ENCODE peak calls at places on chromosome 3, in seven cellular contexts. G is neural crest cell, H is cardiac fibroblast, L is HFFc6, O is MCF 10A, U is fibroblast of lung, B is epithelial cell of esophagus. N is an unnamed sample.

GRCh38 chr3:52070724-52071621 is 14.6 kb upstream of the DUSP7 start:
- DNase-seq in H (no peak), L (no peak), G (no peak), O (no peak), B (no peak), U (no peak), N (no peak)

GRCh38 chr3:126147147-126147931 is 33.0 kb downstream of the ALDH1L1 start:
- DNase-seq in O (no peak), L (no peak), B (no peak), G (peak), H (no peak), U (no peak), N (no peak)

GRCh38 chr3:37660782-37661181 is 200.9 kb upstream of the CTDSPL start:
- DNase-seq in H (no peak), B (peak), L (no peak), U (no peak), O (no peak), G (no peak), N (peak)

GRCh38 chr3:60403866-60404265 is 847.4 kb downstream of the FHIT start:
- DNase-seq in L (no peak), B (no peak), G (no peak), H (no peak), O (no peak), U (peak), N (no peak)

GRCh38 chr3:87318609-87319008 is 42.2 kb upstream of the POU1F1 start:
- DNase-seq in G (no peak), U (no peak), B (no peak), L (no peak), O (no peak), H (peak), N (peak)

GRCh38 chr3:143825513-143825912 is 22.8 kb downstream of the SLC9A9 start:
- DNase-seq in G (no peak), O (no peak), U (no peak), H (no peak), B (no peak), L (no peak), N (no peak)

GRCh38 chr3:182959474-182960350 is 20.6 kb downstream of the DCUN1D1 start:
- DNase-seq in O (no peak), G (peak), H (no peak), U (no peak), B (no peak), L (no peak), N (no peak)

GRCh38 chr3:160677459-160677901 is 520 bp downstream of the ARL14 start:
- DNase-seq in B (peak), H (no peak), G (no peak), O (peak), L (peak), U (no peak), N (peak)

GRCh38 chr3:140736863-140737460 is 59.1 kb downstream of the TRIM42 start:
- DNase-seq in H (peak), G (peak), O (peak), U (peak), L (no peak), B (peak), N (peak)

GRCh38 chr3:56801151-56801596 is 575 bp downstream of the ARHGEF3 start:
- DNase-seq in B (peak), O (peak), H (no peak), G (peak), U (no peak), L (no peak), N (no peak)

GRCh38 chr3:39408493-39409372 is 2.2 kb downstream of the RPSA start:
- DNase-seq in U (no peak), L (no peak), B (no peak), O (peak), H (no peak), G (no peak), N (no peak)

GRCh38 chr3:25812644-25813043 is 22.8 kb downstream of the OXSM start:
- DNase-seq in B (no peak), H (no peak), U (no peak), O (no peak), G (no peak), L (no peak), N (no peak)

GRCh38 chr3:102158080-102158756 is 276.6 kb upstream of the ZPLD1 start:
- DNase-seq in L (peak), H (peak), O (no peak), G (no peak), U (peak), B (peak), N (peak)

GRCh38 chr3:186142556-186142955 is 33.7 kb upstream of the ETV5 start:
- DNase-seq in G (no peak), B (no peak), H (no peak), O (no peak), L (no peak), U (no peak), N (no peak)

GRCh38 chr3:158789592-158789991 is 12.3 kb upstream of the MFSD1 start:
- DNase-seq in H (peak), L (peak), B (peak), G (no peak), O (peak), U (peak), N (peak)

GRCh38 chr3:182182531-182182968 is 470.8 kb downstream of the SOX2 start:
- DNase-seq in G (no peak), L (no peak), H (no peak), U (no peak), O (peak), B (peak), N (peak)

DNA sequence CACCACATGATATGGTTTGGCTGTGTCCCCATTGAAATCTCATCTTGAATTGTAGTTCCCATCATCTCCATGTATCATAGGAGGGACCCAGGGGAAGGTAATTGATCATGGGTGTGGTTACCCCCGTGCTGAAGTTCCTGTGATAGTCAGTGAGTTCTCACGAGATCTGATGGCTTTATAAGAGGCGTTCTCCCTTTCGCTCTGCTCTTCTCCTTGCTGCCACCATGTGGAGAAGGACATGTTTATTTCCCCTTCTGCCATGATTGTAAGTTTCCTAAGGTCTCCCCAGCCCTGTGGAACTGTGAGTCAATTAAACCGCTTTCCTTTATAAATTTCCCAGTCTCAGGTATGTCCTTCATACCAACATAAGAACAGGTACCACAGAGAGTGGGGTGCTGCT is 21.9 kb downstream of the OSTN start:
- DNase-seq in H (peak), B (peak), L (no peak), G (no peak), U (no peak), O (peak), N (peak)
- TF ChIP-seq CTCF in H (no peak), B (peak), L (no peak), G (no peak), U (no peak), O (no peak), N (peak)

GRCh38 chr3:149129326-149130123 is at the start of gene HPS3:
- DNase-seq in O (peak), G (peak), U (peak), B (peak), H (peak), L (peak), N (peak)
- TF ChIP-seq CTCF in O (no peak), G (no peak), U (no peak), B (no peak), H (no peak), L (no peak), N (peak)

GRCh38 chr3:122942241-122942640 is 85.3 kb downstream of the SEMA5B start:
- DNase-seq in U (no peak), G (no peak), L (no peak), H (no peak), O (peak), B (peak), N (peak)

GRCh38 chr3:122943828-122944190 is 83.8 kb downstream of the SEMA5B start:
- DNase-seq in L (no peak), O (no peak), U (no peak), H (no peak), G (no peak), B (no peak), N (no peak)

GRCh38 chr3:122942937-122943827 is 84.4 kb downstream of the SEMA5B start:
- DNase-seq in G (peak), B (peak), U (peak), O (peak), H (peak), L (peak), N (peak)

GRCh38 chr3:122940628-122941086 is 86.9 kb downstream of the SEMA5B start:
- DNase-seq in H (peak), L (no peak), U (no peak), B (no peak), O (no peak), G (no peak), N (no peak)

DNA sequence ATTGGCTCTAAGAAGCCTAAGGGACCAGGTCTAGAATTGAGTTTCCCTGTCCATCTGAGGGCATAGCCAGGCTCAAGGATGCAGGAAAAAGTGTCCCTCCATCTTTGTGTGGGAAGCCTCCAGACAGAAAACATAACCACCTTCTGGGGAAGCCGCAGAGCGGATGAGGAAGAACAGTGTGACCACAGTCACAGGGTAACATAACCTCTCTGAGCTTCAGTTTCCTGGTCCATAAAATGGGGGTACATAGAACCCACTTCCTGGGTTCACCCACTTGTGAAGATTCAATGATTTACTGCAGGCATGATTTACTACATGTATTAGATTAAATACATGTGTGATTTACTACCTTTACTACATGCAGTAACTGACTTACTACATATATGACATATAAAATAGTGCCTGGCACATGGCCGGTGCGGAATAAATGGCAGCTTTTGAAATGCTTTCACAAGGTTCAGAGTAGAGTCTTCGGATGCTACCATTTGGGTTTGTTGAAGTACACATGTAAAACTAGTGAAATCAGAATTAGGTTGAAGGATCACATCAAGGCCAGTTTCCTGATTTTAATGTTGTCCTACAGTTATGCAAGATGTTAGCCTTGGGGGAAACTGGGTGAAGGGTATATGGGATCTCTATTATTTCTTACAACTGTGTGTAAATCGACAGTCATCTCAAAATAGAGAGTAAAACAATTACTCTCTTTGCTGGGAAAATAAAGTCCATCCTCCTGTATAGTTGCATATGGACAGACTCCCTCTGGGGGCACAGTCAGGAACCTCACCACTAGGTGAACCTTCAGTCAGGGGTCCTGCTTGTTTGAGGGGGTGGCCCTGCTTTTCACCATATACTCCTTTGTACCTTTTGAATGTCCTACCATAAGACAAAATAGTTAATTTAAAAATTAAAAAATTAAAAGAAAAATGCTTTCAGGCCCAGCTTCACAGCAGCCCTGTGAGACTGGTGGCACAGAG is 86.0 kb downstream of the SEMA5B start:
- DNase-seq in B (no peak), G (no peak), U (no peak), O (peak), L (peak), H (peak), N (no peak)
- TF ChIP-seq CTCF in B (peak), G (peak), U (peak), O (peak), L (peak), H (peak), N (peak)

DNA sequence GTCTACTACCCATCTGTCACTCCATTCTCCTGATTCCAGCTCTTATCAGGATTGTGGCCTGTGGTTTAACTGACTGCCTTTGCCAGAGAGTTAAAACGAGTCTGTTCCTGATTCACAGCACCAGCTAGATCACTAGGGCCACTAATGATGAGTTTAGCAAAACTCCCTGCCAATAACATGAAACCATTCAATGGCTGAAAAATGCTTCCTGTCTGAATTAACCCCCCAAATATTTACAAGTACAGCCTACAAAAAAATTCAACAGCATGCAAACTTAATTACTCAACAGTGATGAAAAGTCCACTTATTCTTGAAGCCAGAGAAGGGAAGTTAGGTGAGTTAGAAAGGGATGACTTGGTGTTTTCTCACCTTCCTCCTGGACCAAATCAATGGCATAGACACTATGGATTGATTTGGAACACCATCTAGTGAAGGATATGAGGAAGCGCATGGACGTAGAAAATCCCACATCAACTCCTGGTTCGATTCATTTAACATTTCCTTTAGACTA is 141.4 kb downstream of the TGFBR2 start:
- DNase-seq in O (peak), U (peak), B (peak), H (peak), L (peak), G (no peak), N (peak)
- TF ChIP-seq CTCF in O (peak), U (peak), B (peak), H (peak), L (peak), G (peak), N (peak)

DNA sequence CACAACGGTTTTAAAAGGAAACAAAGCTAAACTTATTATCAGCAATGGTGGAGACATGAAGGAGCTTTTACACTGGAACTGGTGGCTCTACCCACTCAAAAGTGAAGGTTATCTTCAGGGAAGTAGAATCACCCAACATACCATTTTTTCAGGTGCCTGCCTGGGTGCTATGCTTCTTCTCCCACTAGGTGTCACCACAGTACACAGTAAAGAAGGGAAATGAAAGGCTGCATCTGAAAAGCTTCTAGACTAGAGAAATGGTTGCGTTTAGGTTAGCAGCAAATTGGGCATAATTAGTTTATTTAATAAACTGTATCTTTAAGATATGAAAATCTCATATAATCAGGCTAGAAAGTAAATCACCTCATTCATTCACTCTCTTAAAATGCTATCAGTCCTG is 47.0 kb upstream of the SELENOK start:
- DNase-seq in O (peak), B (peak), H (peak), U (peak), G (peak), L (peak), N (peak)
- TF ChIP-seq CTCF in O (peak), B (peak), H (peak), U (peak), G (peak), L (peak), N (peak)

GRCh38 chr3:48478631-48479555 is 25.1 kb downstream of the SHISA5 start:
- DNase-seq in U (no peak), L (no peak), G (no peak), B (no peak), H (no peak), O (no peak), N (no peak)
- TF ChIP-seq CTCF in U (no peak), L (no peak), G (no peak), B (no peak), H (no peak), O (no peak), N (no peak)

GRCh38 chr3:71022552-71023335 is 560.8 kb downstream of the FOXP1 start:
- DNase-seq in B (peak), L (peak), O (peak), U (peak), H (peak), G (peak), N (no peak)
- TF ChIP-seq CTCF in B (peak), L (peak), O (no peak), U (peak), H (peak), G (peak), N (peak)

GRCh38 chr3:157590273-157590672 is 87.1 kb upstream of the VEPH1 start:
- DNase-seq in L (no peak), G (no peak), B (no peak), H (no peak), U (no peak), O (no peak), N (no peak)

GRCh38 chr3:157589168-157589567 is 86.0 kb upstream of the VEPH1 start:
- DNase-seq in G (no peak), H (no peak), U (peak), O (no peak), B (no peak), L (no peak), N (no peak)

GRCh38 chr3:157595259-157595658 is 92.0 kb upstream of the VEPH1 start:
- DNase-seq in B (no peak), O (no peak), G (no peak), U (no peak), L (no peak), H (no peak), N (no peak)

GRCh38 chr3:157592769-157593168 is 89.6 kb upstream of the VEPH1 start:
- DNase-seq in B (no peak), G (no peak), L (no peak), H (no peak), O (no peak), U (no peak), N (no peak)

GRCh38 chr3:157594413-157594812 is 91.2 kb upstream of the VEPH1 start:
- DNase-seq in U (peak), B (no peak), O (no peak), L (no peak), H (peak), G (no peak), N (no peak)
- TF ChIP-seq CTCF in U (peak), B (no peak), O (no peak), L (no peak), H (peak), G (no peak), N (no peak)